ENCODE peak calls at places on chromosomes 7 and 10, in five cellular contexts. One of them, this sample, is unnamed.

GRCh38 chr7:124754576-124755264 is 10.9 kb downstream of the GPR37 start:
- DNase-seq in MM.1S: no peak
- DNase-seq in IMR-90: no peak
- DNase-seq in kidney: no peak
- DNase-seq in neuronal stem cell: no peak
- DNase-seq in this sample: no peak

GRCh38 chr10:70053896-70054641 is 1.4 kb downstream of the MACROH2A2 start:
- DNase-seq in MM.1S: no peak
- DNase-seq in IMR-90: no peak
- DNase-seq in kidney: no peak
- DNase-seq in neuronal stem cell: no peak
- DNase-seq in this sample: no peak

GRCh38 chr7:31858051-31858450 is 171.0 kb downstream of the PPP1R17 start:
- DNase-seq in MM.1S: no peak
- DNase-seq in IMR-90: peak; percentile 29
- DNase-seq in kidney: no peak
- DNase-seq in neuronal stem cell: no peak
- DNase-seq in this sample: no peak

GRCh38 chr10:31768467-31768866 is 160.2 kb downstream of the ARHGAP12 start:
- DNase-seq in MM.1S: no peak
- DNase-seq in IMR-90: peak; percentile 78
- DNase-seq in kidney: no peak
- DNase-seq in neuronal stem cell: no peak
- DNase-seq in this sample: peak; percentile 85

GRCh38 chr10:110893559-110894179 is 21.9 kb downstream of the PDCD4 start:
- DNase-seq in MM.1S: peak; percentile 75
- DNase-seq in IMR-90: peak; percentile 46
- DNase-seq in kidney: no peak
- DNase-seq in neuronal stem cell: no peak
- DNase-seq in this sample: peak; percentile 82

GRCh38 chr7:137386966-137387365 is 43.4 kb upstream of the PTN start:
- DNase-seq in MM.1S: no peak
- DNase-seq in IMR-90: no peak
- DNase-seq in kidney: no peak
- DNase-seq in neuronal stem cell: no peak
- DNase-seq in this sample: no peak

GRCh38 chr10:59905066-59905734 is 1.2 kb downstream of the CCDC6 start:
- DNase-seq in MM.1S: no peak
- DNase-seq in IMR-90: peak; percentile 16
- DNase-seq in kidney: peak; percentile 82
- DNase-seq in neuronal stem cell: no peak
- DNase-seq in this sample: peak; percentile 62

GRCh38 chr7:32447218-32447617 is 43.0 kb downstream of the LSM5 start:
- DNase-seq in MM.1S: no peak
- DNase-seq in IMR-90: no peak
- DNase-seq in kidney: no peak
- DNase-seq in neuronal stem cell: no peak
- DNase-seq in this sample: no peak

GRCh38 chr7:33212144-33212543 is 82.8 kb downstream of the BBS9 start:
- DNase-seq in MM.1S: no peak
- DNase-seq in IMR-90: no peak
- DNase-seq in kidney: no peak
- DNase-seq in neuronal stem cell: no peak
- DNase-seq in this sample: no peak

GRCh38 chr7:128890306-128891109 is 20.0 kb downstream of the KCP start:
- DNase-seq in MM.1S: no peak
- DNase-seq in IMR-90: no peak
- DNase-seq in kidney: peak; percentile 79
- DNase-seq in neuronal stem cell: no peak
- DNase-seq in this sample: peak; percentile 63

GRCh38 chr10:110215751-110216150 is 8.3 kb downstream of the MXI1 start:
- DNase-seq in MM.1S: no peak
- DNase-seq in IMR-90: no peak
- DNase-seq in kidney: no peak
- DNase-seq in neuronal stem cell: no peak
- DNase-seq in this sample: no peak

GRCh38 chr7:43872401-43873165 is 3.3 kb upstream of the MRPS24 start:
- DNase-seq in MM.1S: no peak
- DNase-seq in IMR-90: peak; percentile 92
- DNase-seq in kidney: no peak
- DNase-seq in neuronal stem cell: no peak
- DNase-seq in this sample: peak; percentile 85

GRCh38 chr7:43528581-43529354 is 54.1 kb upstream of the STK17A start:
- DNase-seq in MM.1S: no peak
- DNase-seq in IMR-90: no peak
- DNase-seq in kidney: no peak
- DNase-seq in neuronal stem cell: no peak
- DNase-seq in this sample: no peak

GRCh38 chr7:16741676-16742075 is 11.9 kb upstream of the TSPAN13 start:
- DNase-seq in MM.1S: no peak
- DNase-seq in IMR-90: no peak
- DNase-seq in kidney: no peak
- DNase-seq in neuronal stem cell: no peak
- DNase-seq in this sample: no peak

GRCh38 chr7:47391726-47392125 is 190.2 kb downstream of the TNS3 start:
- DNase-seq in MM.1S: no peak
- DNase-seq in IMR-90: no peak
- DNase-seq in kidney: no peak
- DNase-seq in neuronal stem cell: no peak
- DNase-seq in this sample: no peak

GRCh38 chr7:82410461-82410860 is 33.1 kb downstream of the CACNA2D1 start:
- DNase-seq in MM.1S: peak; percentile 61
- DNase-seq in IMR-90: no peak
- DNase-seq in kidney: no peak
- DNase-seq in neuronal stem cell: no peak
- DNase-seq in this sample: no peak

GRCh38 chr10:125161570-125162139 is 1.3 kb upstream of the CTBP2 start:
- DNase-seq in MM.1S: no peak
- DNase-seq in IMR-90: peak; percentile 61
- DNase-seq in kidney: no peak
- DNase-seq in neuronal stem cell: no peak
- DNase-seq in this sample: no peak

GRCh38 chr10:60303778-60304177 is 85.9 kb downstream of the ANK3 start:
- DNase-seq in MM.1S: no peak
- DNase-seq in IMR-90: no peak
- DNase-seq in kidney: no peak
- DNase-seq in neuronal stem cell: no peak
- DNase-seq in this sample: no peak

GRCh38 chr7:47400741-47401206 is 181.1 kb downstream of the TNS3 start:
- DNase-seq in MM.1S: no peak
- DNase-seq in IMR-90: no peak
- DNase-seq in kidney: no peak
- DNase-seq in neuronal stem cell: no peak
- DNase-seq in this sample: no peak

GRCh38 chr10:75910032-75910431 is 478.6 kb downstream of the LRMDA start:
- DNase-seq in MM.1S: peak; percentile 24
- DNase-seq in IMR-90: peak; percentile 24
- DNase-seq in kidney: no peak
- DNase-seq in neuronal stem cell: no peak
- DNase-seq in this sample: peak; percentile 51

DNA sequence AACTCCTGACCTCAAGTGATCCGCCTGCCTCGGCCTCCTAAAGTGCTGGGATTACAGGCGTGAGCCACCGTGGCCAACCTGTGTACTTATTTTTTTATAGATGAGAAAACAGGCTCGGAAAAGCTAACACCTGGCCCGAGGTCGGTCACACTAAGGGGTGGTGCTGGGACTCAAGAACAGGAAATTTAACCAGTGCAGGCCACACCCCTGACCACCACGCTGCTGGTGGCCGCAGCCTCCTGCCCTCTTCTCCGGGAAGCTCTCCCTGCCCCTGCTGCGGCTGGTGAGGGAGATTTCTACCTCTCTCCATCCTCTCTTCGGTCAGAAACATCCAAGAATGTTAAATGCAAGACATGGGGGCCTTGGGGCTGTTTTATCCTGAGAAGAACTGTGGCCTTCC is 63.2 kb downstream of the TNRC18 start:
- DNase-seq in MM.1S: no peak
- DNase-seq in IMR-90: no peak
- DNase-seq in kidney: no peak
- DNase-seq in neuronal stem cell: no peak
- DNase-seq in this sample: no peak
- H3K36me3 ChIP-seq in MM.1S: peaks cover 7% of the 10 kb centered on the region
- H3K36me3 ChIP-seq in IMR-90: peaks cover 77% of the 10 kb centered on the region
- H3K36me3 ChIP-seq in kidney: peaks cover 45% of the 10 kb centered on the region
- H3K36me3 ChIP-seq in neuronal stem cell: peaks cover 94% of the 10 kb centered on the region
- H3K36me3 ChIP-seq in this sample: peaks cover 68% of the 10 kb centered on the region

GRCh38 chr7:1537631-1538412 is 7.3 kb downstream of the MAFK start:
- DNase-seq in MM.1S: no peak
- DNase-seq in IMR-90: peak; percentile 97
- DNase-seq in kidney: peak; percentile 97
- DNase-seq in neuronal stem cell: peak; percentile 82
- DNase-seq in this sample: peak; percentile 89
- H3K9ac ChIP-seq in MM.1S: no peak overlapping the region
- H3K9ac ChIP-seq in IMR-90: peak overlapping the region; percentile 70
- H3K9ac ChIP-seq in kidney: peak overlapping the region; percentile 93
- H3K9ac ChIP-seq in neuronal stem cell: peak overlapping the region; percentile 77
- H3K9ac ChIP-seq in this sample: peak overlapping the region; percentile 78

GRCh38 chr10:130244031-130244927 is 108.1 kb downstream of the GLRX3 start:
- DNase-seq in MM.1S: no peak
- DNase-seq in IMR-90: no peak
- DNase-seq in kidney: no peak
- DNase-seq in neuronal stem cell: no peak
- DNase-seq in this sample: no peak

GRCh38 chr10:130240409-130240808 is 104.2 kb downstream of the GLRX3 start:
- DNase-seq in MM.1S: no peak
- DNase-seq in IMR-90: no peak
- DNase-seq in kidney: no peak
- DNase-seq in neuronal stem cell: no peak
- DNase-seq in this sample: no peak

GRCh38 chr10:130244928-130245495 is 108.8 kb downstream of the GLRX3 start:
- DNase-seq in MM.1S: no peak
- DNase-seq in IMR-90: no peak
- DNase-seq in kidney: no peak
- DNase-seq in neuronal stem cell: no peak
- DNase-seq in this sample: no peak

GRCh38 chr10:130242483-130242882 is 106.3 kb downstream of the GLRX3 start:
- DNase-seq in MM.1S: no peak
- DNase-seq in IMR-90: no peak
- DNase-seq in kidney: no peak
- DNase-seq in neuronal stem cell: no peak
- DNase-seq in this sample: no peak

DNA sequence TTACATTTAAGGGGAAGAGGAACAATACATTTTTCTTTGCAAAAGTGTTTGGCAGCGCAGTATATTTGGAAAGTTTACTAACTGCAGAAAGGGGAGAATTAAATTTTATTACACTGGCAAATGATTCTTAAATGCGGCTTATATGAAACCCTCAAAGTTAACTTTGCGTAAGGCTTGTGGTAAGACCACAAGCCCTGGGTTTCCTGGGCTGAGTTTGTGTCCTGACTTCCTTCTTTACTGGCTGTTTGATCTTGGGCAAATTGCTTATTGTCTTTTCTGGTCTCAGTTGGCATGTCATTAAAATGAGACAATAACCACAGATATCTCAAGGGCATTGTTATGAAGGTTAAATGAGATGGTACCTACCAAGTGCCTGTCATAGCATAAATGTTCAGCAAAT is 106.8 kb downstream of the GLRX3 start:
- DNase-seq in MM.1S: no peak
- DNase-seq in IMR-90: no peak
- DNase-seq in kidney: no peak
- DNase-seq in neuronal stem cell: no peak
- DNase-seq in this sample: no peak
- H3K36me3 ChIP-seq in MM.1S: no peaks in the 10 kb centered on the region
- H3K36me3 ChIP-seq in IMR-90: no peaks in the 10 kb centered on the region
- H3K36me3 ChIP-seq in kidney: no peaks in the 10 kb centered on the region
- H3K36me3 ChIP-seq in neuronal stem cell: no peaks in the 10 kb centered on the region
- H3K36me3 ChIP-seq in this sample: no peaks in the 10 kb centered on the region

DNA sequence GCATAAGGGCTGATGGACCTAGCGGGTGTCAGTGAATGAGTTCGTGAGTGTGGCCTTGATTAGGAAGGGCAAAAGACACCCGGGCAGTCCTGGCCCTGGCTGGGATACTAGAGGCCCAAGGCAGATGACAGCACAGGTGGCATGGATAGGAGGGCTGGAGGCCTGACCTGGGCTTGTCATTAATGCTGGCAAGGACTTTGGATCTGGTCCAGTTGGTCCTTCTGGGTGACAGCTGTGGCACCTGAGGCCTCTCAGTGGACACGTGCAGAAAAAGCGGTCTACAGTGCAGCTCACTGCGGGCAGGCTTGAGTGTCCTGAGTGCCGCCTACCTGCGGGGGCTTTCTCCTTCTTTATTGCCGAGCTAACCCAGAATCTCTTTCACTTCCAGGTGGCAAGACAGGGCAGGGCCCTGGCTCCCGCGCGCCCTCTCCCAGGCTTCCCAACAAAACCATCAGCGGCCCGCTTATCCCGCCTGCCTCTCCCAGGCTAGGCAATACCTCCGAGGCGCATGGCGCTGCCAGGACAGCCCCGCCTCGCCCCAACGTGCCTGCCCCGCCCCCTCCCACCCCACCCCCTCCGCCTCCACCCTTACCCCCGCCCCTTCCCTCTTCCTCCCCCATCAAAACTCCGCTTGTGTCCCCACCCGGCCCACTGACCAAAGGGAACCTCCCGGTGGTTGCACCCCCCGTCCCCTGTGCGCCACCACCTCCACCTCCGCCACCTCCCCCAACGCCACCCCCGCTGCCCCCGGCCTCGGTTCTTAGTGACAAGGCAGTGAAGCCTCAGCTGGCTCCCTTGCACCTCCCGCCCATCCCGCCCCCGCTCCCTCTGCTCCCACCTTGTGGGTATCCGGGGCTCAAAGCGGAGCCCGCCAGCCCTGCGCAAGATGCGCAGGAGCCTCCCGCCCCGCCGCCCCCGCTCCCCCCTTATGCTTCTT is 77.4 kb downstream of the WIPF3 start:
- DNase-seq in MM.1S: no peak
- DNase-seq in IMR-90: no peak
- DNase-seq in kidney: no peak
- DNase-seq in neuronal stem cell: no peak
- DNase-seq in this sample: no peak
- H3K9ac ChIP-seq in MM.1S: no peak overlapping the region
- H3K9ac ChIP-seq in IMR-90: no peak overlapping the region
- H3K9ac ChIP-seq in kidney: no peak overlapping the region
- H3K9ac ChIP-seq in neuronal stem cell: no peak overlapping the region
- H3K9ac ChIP-seq in this sample: no peak overlapping the region

GRCh38 chr7:30630986-30631385 is 36.3 kb downstream of the GARS1 start:
- DNase-seq in MM.1S: no peak
- DNase-seq in IMR-90: no peak
- DNase-seq in kidney: no peak
- DNase-seq in neuronal stem cell: no peak
- DNase-seq in this sample: no peak

GRCh38 chr7:30625283-30625682 is 30.6 kb downstream of the GARS1 start:
- DNase-seq in MM.1S: no peak
- DNase-seq in IMR-90: no peak
- DNase-seq in kidney: no peak
- DNase-seq in neuronal stem cell: no peak
- DNase-seq in this sample: no peak

GRCh38 chr7:30626984-30627383 is 32.3 kb downstream of the GARS1 start:
- DNase-seq in MM.1S: no peak
- DNase-seq in IMR-90: peak; percentile 6
- DNase-seq in kidney: no peak
- DNase-seq in neuronal stem cell: no peak
- DNase-seq in this sample: no peak
- H3K36me3 ChIP-seq in MM.1S: peaks cover 13% of the 10 kb centered on the region
- H3K36me3 ChIP-seq in IMR-90: peaks cover 44% of the 10 kb centered on the region
- H3K36me3 ChIP-seq in kidney: peaks cover 41% of the 10 kb centered on the region
- H3K36me3 ChIP-seq in neuronal stem cell: peaks cover 96% of the 10 kb centered on the region
- H3K36me3 ChIP-seq in this sample: peaks cover 99% of the 10 kb centered on the region

This sample was measured in adipocyte.